ENCODE peak calls at places on chromosomes 12 and 14, in eight cellular contexts. L is adipocyte, P is GM23338, W is right cardiac atrium, T is small intestine, B is right lobe of liver, F is endothelial cell of umbilical vein, I is thyroid gland. M is an unnamed sample.

GRCh38 chr12:57270966-57271470 is 20.0 kb upstream of the STAC3 start:
- DNase-seq in F (peak), B (no peak), I (no peak), W (no peak), T (no peak), P (peak), L (no peak), M (no peak)

GRCh38 chr14:92475451-92476187 is 38.0 kb upstream of the RIN3 start:
- DNase-seq in W (peak), P (no peak), I (peak), F (peak), L (peak), T (no peak), B (no peak), M (no peak)

GRCh38 chr12:45587042-45587441 is 142.5 kb upstream of the ARID2 start:
- DNase-seq in I (no peak), B (no peak), W (no peak), F (no peak), L (no peak), T (peak), P (no peak), M (no peak)

GRCh38 chr12:92259852-92260251 is 114.2 kb upstream of the BTG1 start:
- DNase-seq in L (peak), W (no peak), P (no peak), F (no peak), I (no peak), B (no peak), T (no peak), M (no peak)

GRCh38 chr12:46442239-46442638 is 69.7 kb upstream of the SLC38A2 start:
- DNase-seq in T (no peak), P (no peak), F (peak), B (no peak), I (no peak), L (peak), W (no peak), M (no peak)

GRCh38 chr12:55548756-55549155 is 646 bp upstream of the OR6C4 start:
- DNase-seq in B (no peak), L (no peak), W (no peak), P (no peak), I (no peak), F (no peak), T (no peak), M (no peak)

GRCh38 chr14:51093371-51094281 is 1.3 kb downstream of the TRIM9 start:
- DNase-seq in F (no peak), T (no peak), W (peak), L (no peak), I (peak), P (peak), B (peak), M (peak)

GRCh38 chr12:42483534-42483857 is 106.0 kb downstream of the PRICKLE1 start:
- DNase-seq in T (no peak), B (peak), I (peak), P (no peak), L (peak), W (peak), F (peak), M (no peak)

GRCh38 chr14:64095620-64096019 is 198.6 kb downstream of the ESR2 start:
- DNase-seq in F (no peak), L (peak), I (no peak), B (no peak), W (no peak), T (no peak), P (no peak), M (no peak)

GRCh38 chr12:61523276-61523992 is 736.8 kb upstream of the USP15 start:
- DNase-seq in P (no peak), T (no peak), L (no peak), B (no peak), I (no peak), W (no peak), F (no peak), M (no peak)

GRCh38 chr12:61530456-61530855 is 729.7 kb upstream of the USP15 start:
- DNase-seq in W (no peak), B (no peak), P (no peak), L (no peak), T (no peak), I (no peak), F (no peak), M (no peak)

GRCh38 chr12:61521258-61521657 is 738.9 kb upstream of the USP15 start:
- DNase-seq in I (no peak), B (no peak), P (peak), F (no peak), W (no peak), T (no peak), L (no peak), M (no peak)

GRCh38 chr12:61524851-61525250 is 735.4 kb upstream of the USP15 start:
- DNase-seq in F (no peak), P (no peak), L (no peak), T (no peak), W (no peak), I (no peak), B (no peak), M (peak)

DNA sequence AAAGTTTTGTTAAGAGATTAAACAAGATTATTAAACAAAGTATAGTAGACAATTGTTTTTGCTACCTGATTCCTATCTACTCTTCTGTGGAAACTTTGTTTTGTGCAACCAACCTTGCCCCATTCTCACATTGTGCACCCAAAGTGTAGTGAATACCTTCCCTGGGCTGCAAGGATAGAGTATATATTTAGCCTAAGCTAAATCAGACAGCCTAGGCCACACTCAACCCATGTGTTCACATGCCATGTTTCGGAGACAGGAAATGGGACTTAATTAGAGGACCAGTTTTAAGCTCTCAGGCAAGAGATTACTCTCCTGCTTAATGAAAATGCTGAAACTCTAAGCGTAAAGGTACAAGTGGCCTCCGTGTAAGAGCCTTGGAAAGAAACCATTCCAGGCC is 734.9 kb upstream of the USP15 start:
- DNase-seq in W (no peak), P (no peak), F (no peak), T (no peak), I (no peak), L (no peak), B (no peak), M (no peak)
- H3K4me3 ChIP-seq in W (no peak), P (no peak), F (no peak), T (no peak), I (no peak), L (no peak), B (no peak), M (no peak)

GRCh38 chr12:30200864-30201263 is 417.1 kb upstream of the TMTC1 start:
- DNase-seq in I (no peak), L (peak), T (no peak), B (no peak), F (peak), W (peak), P (peak), M (no peak)
- H3K4me3 ChIP-seq in I (no peak), L (peak), T (no peak), B (no peak), F (peak), W (no peak), P (peak), M (no peak)

DNA sequence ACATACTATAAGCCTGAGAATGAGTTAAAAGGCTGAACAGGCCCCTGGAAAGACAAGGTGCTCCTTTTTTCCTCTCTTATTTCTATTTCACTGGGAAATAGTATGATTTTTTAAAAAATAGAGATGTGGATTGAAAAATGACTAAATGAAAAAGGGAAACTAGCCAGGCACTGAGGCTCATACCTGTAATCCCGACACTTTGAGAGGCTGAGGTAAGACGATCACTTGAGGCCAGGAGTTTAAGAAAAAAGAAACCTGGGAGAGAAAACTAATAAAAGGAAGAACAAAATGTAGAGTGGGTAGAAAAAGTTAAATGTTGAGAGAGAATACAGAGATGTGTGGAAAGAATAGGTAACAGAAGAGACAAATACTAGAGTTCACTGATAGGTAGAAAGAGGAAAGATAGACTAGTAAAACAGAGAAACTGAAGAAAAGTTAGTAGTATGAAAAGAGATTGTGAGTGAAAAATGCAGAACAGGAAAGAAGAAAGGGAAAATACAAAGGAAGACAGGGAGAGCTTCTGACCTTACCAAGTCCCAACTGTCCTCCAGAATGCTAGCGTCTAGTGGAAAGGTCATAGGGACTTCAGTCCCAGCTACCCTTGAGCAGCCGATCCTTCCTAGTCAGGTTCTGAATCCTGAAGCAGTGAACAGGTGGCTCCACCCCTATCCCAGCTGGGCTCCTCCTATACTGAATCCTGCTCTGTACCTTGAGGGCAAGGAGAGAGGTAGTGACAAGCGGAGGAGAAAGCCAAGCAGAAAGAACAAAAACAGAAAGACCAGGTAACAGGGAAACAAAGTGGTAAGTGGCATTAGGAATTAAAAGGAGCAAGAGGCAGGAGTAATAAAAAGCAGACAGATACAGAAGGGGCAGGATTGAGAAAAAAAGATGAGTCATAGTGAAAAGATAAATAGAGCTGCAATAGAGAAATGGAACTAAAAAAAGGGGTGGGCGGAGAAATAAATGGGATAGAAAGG is 7.3 kb downstream of the TMEM116 start:
- DNase-seq in B (no peak), F (no peak), P (peak), I (peak), T (peak), W (no peak), L (peak), M (no peak)
- H3K4me3 ChIP-seq in B (no peak), F (no peak), P (no peak), I (peak), T (no peak), W (no peak), L (peak), M (no peak)

GRCh38 chr12:80404629-80405028 is 39.4 kb upstream of the PTPRQ start:
- DNase-seq in F (no peak), B (no peak), P (no peak), I (no peak), T (no peak), W (no peak), L (no peak), M (no peak)
- H3K4me3 ChIP-seq in F (no peak), B (no peak), P (no peak), I (no peak), T (no peak), W (no peak), L (no peak), M (no peak)

GRCh38 chr12:6723607-6724408 is at the start of gene COPS7A:
- DNase-seq in W (peak), B (peak), T (peak), L (peak), F (peak), P (peak), I (peak), M (peak)
- H3K4me3 ChIP-seq in W (peak), B (peak), T (peak), L (peak), F (peak), P (peak), I (peak), M (peak)

DNA sequence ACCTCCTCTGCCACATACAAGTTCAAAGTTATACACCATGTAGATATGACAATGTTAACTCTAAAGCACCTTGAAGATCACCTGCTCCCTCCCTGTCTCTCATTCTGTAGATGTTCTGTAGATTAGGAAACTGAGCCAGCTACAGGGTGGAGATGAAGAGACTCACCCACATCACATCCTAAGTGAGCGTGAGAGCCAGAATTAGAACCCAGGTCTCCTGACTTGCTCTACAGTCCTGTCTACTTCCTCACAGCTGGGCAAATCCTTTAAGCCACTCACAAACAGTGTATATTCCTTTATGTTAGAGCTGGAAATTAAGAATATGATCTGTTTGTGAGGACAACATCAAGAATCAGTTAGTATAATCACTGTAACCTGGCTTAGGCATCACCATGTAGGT is 1.8 kb downstream of the APPL2 start:
- DNase-seq in T (no peak), P (no peak), L (no peak), I (no peak), F (peak), W (no peak), B (no peak), M (no peak)
- H3K4me3 ChIP-seq in T (peak), P (peak), L (peak), I (no peak), F (peak), W (peak), B (no peak), M (no peak)

DNA sequence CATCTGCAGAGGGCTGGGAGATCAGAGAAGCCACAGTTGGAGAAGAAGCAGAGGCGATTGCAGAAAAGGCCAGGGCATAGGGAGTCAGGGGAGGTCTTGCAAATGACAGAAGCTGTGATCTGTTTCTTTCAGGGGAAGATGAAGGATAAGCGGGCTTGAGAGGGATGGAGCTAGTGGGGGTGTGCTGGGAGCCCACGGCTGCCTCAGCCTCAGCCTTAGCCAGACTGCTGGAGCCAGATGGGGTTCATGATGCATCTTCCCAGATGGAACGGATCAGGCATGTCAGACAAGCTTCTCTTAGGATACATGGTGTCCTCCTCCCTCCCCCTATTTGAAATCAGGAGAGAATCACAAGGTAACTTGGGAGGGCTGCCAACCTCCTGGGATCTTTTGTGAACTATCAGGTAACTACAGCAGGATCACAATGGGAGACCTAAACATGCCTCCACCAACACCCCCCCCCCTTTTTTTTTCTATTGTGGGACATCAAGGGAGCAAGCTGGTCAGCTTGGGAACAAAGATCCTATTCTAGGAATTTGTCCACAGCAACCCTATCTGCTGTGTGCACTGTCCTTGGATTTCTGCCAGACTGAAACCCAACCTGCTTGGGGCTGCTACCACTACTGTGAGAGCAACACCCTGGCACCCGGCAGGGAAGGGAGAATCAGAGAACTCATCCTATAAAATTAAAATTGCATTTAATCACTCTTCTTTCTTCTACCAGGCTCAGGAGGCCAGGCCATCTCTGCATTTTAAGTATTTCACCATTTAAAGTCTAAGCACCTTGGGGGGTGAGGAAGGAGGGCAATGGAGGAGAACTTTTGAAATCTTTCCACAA is 10.7 kb upstream of the ATP2A2 start:
- DNase-seq in L (peak), B (peak), I (peak), T (no peak), F (no peak), W (no peak), P (no peak), M (no peak)
- H3K4me3 ChIP-seq in L (peak), B (no peak), I (no peak), T (no peak), F (no peak), W (no peak), P (peak), M (no peak)

GRCh38 chr14:104656014-104656714 is 33.3 kb upstream of the INF2 start:
- DNase-seq in W (no peak), L (no peak), T (no peak), F (no peak), I (no peak), P (no peak), B (no peak), M (no peak)
- H3K4me3 ChIP-seq in W (no peak), L (no peak), T (no peak), F (no peak), I (no peak), P (no peak), B (no peak), M (no peak)

GRCh38 chr12:111980598-111980997 is 32.4 kb downstream of the TMEM116 start:
- DNase-seq in I (no peak), W (no peak), T (no peak), L (no peak), F (no peak), P (no peak), B (no peak), M (no peak)

GRCh38 chr12:111975161-111975931 is 37.6 kb downstream of the TMEM116 start:
- DNase-seq in P (no peak), T (no peak), F (no peak), B (no peak), L (no peak), W (no peak), I (no peak), M (no peak)

GRCh38 chr12:111978545-111978944 is 34.4 kb downstream of the TMEM116 start:
- DNase-seq in P (no peak), I (no peak), T (no peak), F (no peak), L (no peak), B (no peak), W (no peak), M (no peak)

GRCh38 chr12:111976291-111976690 is 36.7 kb downstream of the TMEM116 start:
- DNase-seq in B (no peak), W (no peak), F (no peak), T (no peak), P (no peak), L (no peak), I (no peak), M (no peak)

GRCh38 chr12:111976860-111977259 is 36.1 kb downstream of the TMEM116 start:
- DNase-seq in I (no peak), B (no peak), L (no peak), P (no peak), W (no peak), T (no peak), F (no peak), M (no peak)
- H3K4me3 ChIP-seq in I (no peak), B (no peak), L (no peak), P (no peak), W (no peak), T (no peak), F (no peak), M (no peak)

GRCh38 chr14:91363776-91364523 is 53.7 kb downstream of the CCDC88C start:
- DNase-seq in T (no peak), B (peak), F (no peak), W (no peak), L (no peak), P (no peak), I (no peak), M (no peak)
- H3K4me3 ChIP-seq in T (no peak), B (no peak), F (no peak), W (no peak), L (no peak), P (no peak), I (no peak), M (no peak)